ENCODE peak calls at places on chromosomes 16 and 17, in seven cellular contexts. Z is putamen; J is cardiac muscle cell; F is effector memory CD4-positive, alpha-beta T cell; K is omental fat pad; A is NCI-H2107; C is renal cortical epithelial cell. U is an unnamed sample.

GRCh38 chr17:69454051-69454450 is 39.6 kb downstream of the MAP2K6 start:
- DNase-seq in Z (no peak), J (no peak), F (no peak), K (no peak), A (no peak), C (no peak), U (no peak)

GRCh38 chr17:15954222-15954621 is 9.3 kb downstream of the ADORA2B start:
- DNase-seq in Z (no peak), J (peak; percentile 83), F (no peak), K (no peak), A (no peak), C (peak; percentile 90), U (no peak)

GRCh38 chr16:70453891-70454220 is 539 bp upstream of the FCSK start:
- DNase-seq in Z (peak; percentile 32), J (no peak), F (no peak), K (no peak), A (no peak), C (no peak), U (no peak)

GRCh38 chr16:50622029-50622428 is 59.1 kb downstream of the SNX20 start:
- DNase-seq in Z (no peak), J (no peak), F (no peak), K (no peak), A (no peak), C (no peak), U (no peak)

GRCh38 chr17:57135748-57136342 is 50.8 kb downstream of the AKAP1 start:
- DNase-seq in Z (peak; percentile 3), J (no peak), F (no peak), K (no peak), A (no peak), C (no peak), U (no peak)

GRCh38 chr17:72189781-72190593 is 69.2 kb downstream of the SOX9 start:
- DNase-seq in Z (no peak), J (peak; percentile 62), F (no peak), K (no peak), A (no peak), C (no peak), U (no peak)

GRCh38 chr17:61309857-61310256 is 89.8 kb upstream of the TBX2 start:
- DNase-seq in Z (no peak), J (peak; percentile 68), F (no peak), K (no peak), A (no peak), C (peak; percentile 69), U (no peak)

GRCh38 chr16:4696905-4697866 is 3.8 kb downstream of the NUDT16L1 start:
- DNase-seq in Z (no peak), J (no peak), F (no peak), K (no peak), A (no peak), C (no peak), U (no peak)

GRCh38 chr17:40320771-40321501 is 12.0 kb downstream of the RARA start:
- DNase-seq in Z (no peak), J (peak; percentile 64), F (peak; percentile 65), K (peak; percentile 23), A (no peak), C (no peak), U (no peak)

GRCh38 chr16:59030923-59031485 is 296.9 kb upstream of the GOT2 start:
- DNase-seq in Z (no peak), J (no peak), F (no peak), K (no peak), A (no peak), C (no peak), U (no peak)

GRCh38 chr17:56292010-56292409 is 138.7 kb downstream of the ANKFN1 start:
- DNase-seq in Z (no peak), J (no peak), F (no peak), K (no peak), A (no peak), C (peak; percentile 69), U (no peak)

GRCh38 chr16:70390774-70391173 is 44.1 kb downstream of the DDX19A start:
- DNase-seq in Z (no peak), J (no peak), F (no peak), K (no peak), A (no peak), C (peak; percentile 52), U (no peak)

GRCh38 chr16:68370921-68371651 is 60.3 kb downstream of the PRMT7 start:
- DNase-seq in Z (no peak), J (no peak), F (no peak), K (no peak), A (peak; percentile 36), C (no peak), U (no peak)

GRCh38 chr17:31802502-31802901 is 56.5 kb downstream of the COPRS start:
- DNase-seq in Z (no peak), J (no peak), F (no peak), K (no peak), A (no peak), C (no peak), U (no peak)

GRCh38 chr17:83199500-83200201 is 120.2 kb downstream of the METRNL start:
- DNase-seq in Z (no peak), J (no peak), F (no peak), K (peak; percentile 22), A (no peak), C (no peak), U (no peak)

GRCh38 chr17:73240561-73240960 is 21.1 kb downstream of the CPSF4L start:
- DNase-seq in Z (no peak), J (no peak), F (no peak), K (no peak), A (no peak), C (no peak), U (no peak)

GRCh38 chr17:4584835-4585187 is 482 bp downstream of the SMTNL2 start:
- DNase-seq in Z (no peak), J (no peak), F (no peak), K (no peak), A (no peak), C (no peak), U (no peak)

GRCh38 chr17:59634632-59635561 is 15.2 kb downstream of the CLTC start:
- DNase-seq in Z (no peak), J (no peak), F (no peak), K (no peak), A (no peak), C (peak; percentile 41), U (no peak)

GRCh38 chr17:65345261-65346060 is 208.3 kb downstream of the RGS9 start:
- DNase-seq in Z (no peak), J (peak; percentile 42), F (no peak), K (no peak), A (no peak), C (no peak), U (no peak)

GRCh38 chr17:69516911-69517310 is 102.4 kb downstream of the MAP2K6 start:
- DNase-seq in Z (no peak), J (no peak), F (no peak), K (no peak), A (no peak), C (no peak), U (no peak)

GRCh38 chr17:1298616-1299015 is 19.2 kb downstream of the TRARG1 start:
- DNase-seq in Z (no peak), J (peak; percentile 12), F (no peak), K (no peak), A (no peak), C (no peak), U (no peak)

GRCh38 chr17:15263206-15263579 is 1.9 kb downstream of the PMP22 start:
- DNase-seq in Z (peak; percentile 84), J (peak; percentile 92), F (no peak), K (peak; percentile 47), A (no peak), C (no peak), U (no peak)

GRCh38 chr17:38663964-38664644 is 10.7 kb downstream of the EPOP start:
- DNase-seq in Z (no peak), J (no peak), F (no peak), K (no peak), A (no peak), C (no peak), U (no peak)

GRCh38 chr17:19274893-19275292 is 37.7 kb downstream of the EPN2 start:
- DNase-seq in Z (no peak), J (no peak), F (no peak), K (no peak), A (no peak), C (no peak), U (no peak)

GRCh38 chr17:41002814-41003213 is 3.1 kb upstream of the KRTAP3-2 start:
- DNase-seq in Z (peak; percentile 5), J (no peak), F (no peak), K (no peak), A (no peak), C (no peak), U (no peak)

GRCh38 chr17:65438708-65439294 is 122.6 kb downstream of the AXIN2 start:
- DNase-seq in Z (no peak), J (no peak), F (no peak), K (no peak), A (no peak), C (no peak), U (no peak)

GRCh38 chr17:12896386-12896785 is 107.1 kb downstream of the ARHGAP44 start:
- DNase-seq in Z (no peak), J (no peak), F (no peak), K (no peak), A (no peak), C (no peak), U (peak; percentile 25)

GRCh38 chr17:36845916-36846315 is 91.4 kb upstream of the LHX1 start:
- DNase-seq in Z (no peak), J (no peak), F (no peak), K (no peak), A (no peak), C (no peak), U (no peak)

GRCh38 chr16:49959552-49960277 is 65.3 kb upstream of the CNEP1R1 start:
- DNase-seq in Z (no peak), J (no peak), F (no peak), K (no peak), A (no peak), C (no peak), U (no peak)

GRCh38 chr17:4908301-4908700 is 5.4 kb upstream of the CHRNE start:
- DNase-seq in Z (no peak), J (no peak), F (no peak), K (no peak), A (no peak), C (no peak), U (no peak)

GRCh38 chr17:35969558-35970442 is 11.5 kb downstream of the CCL16 start:
- DNase-seq in Z (peak; percentile 62), J (peak; percentile 88), F (peak; percentile 58), K (peak; percentile 74), A (peak; percentile 52), C (peak; percentile 70), U (peak; percentile 27)

GRCh38 chr16:66481943-66482390 is 54.9 kb downstream of the BEAN1 start:
- DNase-seq in Z (no peak), J (no peak), F (no peak), K (no peak), A (no peak), C (no peak), U (no peak)

GRCh38 chr17:55770220-55770870 is 19.5 kb downstream of the PCTP start:
- DNase-seq in Z (no peak), J (peak; percentile 83), F (no peak), K (no peak), A (no peak), C (peak; percentile 70), U (peak; percentile 15)

GRCh38 chr16:53546988-53547391 is 44.0 kb upstream of the AKTIP start:
- DNase-seq in Z (no peak), J (no peak), F (no peak), K (no peak), A (no peak), C (no peak), U (no peak)

GRCh38 chr17:44927696-44928095 is 12.4 kb upstream of the GFAP start:
- DNase-seq in Z (no peak), J (no peak), F (no peak), K (no peak), A (no peak), C (no peak), U (no peak)

GRCh38 chr17:62093188-62094155 is 28.4 kb upstream of the MED13 start:
- DNase-seq in Z (no peak), J (peak; percentile 58), F (no peak), K (no peak), A (no peak), C (peak; percentile 99), U (no peak)

GRCh38 chr16:970379-970765 is 412 bp downstream of the LMF1 start:
- DNase-seq in Z (no peak), J (no peak), F (no peak), K (no peak), A (no peak), C (no peak), U (no peak)

GRCh38 chr16:49491736-49492089 is 118.1 kb downstream of the C16orf78 start:
- DNase-seq in Z (no peak), J (no peak), F (no peak), K (no peak), A (no peak), C (peak; percentile 1), U (peak; percentile 8)

U was measured in DMS79.